ENCODE peak calls at places on chromosome 11, in six cellular contexts. One of them, this sample, is unnamed.

GRCh38 chr11:45412033-45412432 is 125.9 kb upstream of the SYT13 start:
- DNase-seq in uterus: no peak
- DNase-seq in stomach: no peak
- DNase-seq in breast epithelium: no peak
- DNase-seq in A549: no peak
- DNase-seq in adrenal gland: no peak
- DNase-seq in this sample: no peak

GRCh38 chr11:18046116-18046777 is at the start of gene TPH1:
- DNase-seq in uterus: peak; percentile 44
- DNase-seq in breast epithelium: no peak
- DNase-seq in adrenal gland: peak; percentile 53
- DNase-seq in A549: no peak
- DNase-seq in stomach: peak; percentile 74
- DNase-seq in this sample: peak; percentile 57

GRCh38 chr11:111299111-111300026 is 1.0 kb downstream of the POU2AF3 start:
- DNase-seq in adrenal gland: peak; percentile 74
- DNase-seq in breast epithelium: peak; percentile 47
- DNase-seq in A549: peak; percentile 60
- DNase-seq in stomach: peak; percentile 92
- DNase-seq in uterus: peak; percentile 79
- DNase-seq in this sample: peak; percentile 74

GRCh38 chr11:58801974-58802545 is 42.4 kb downstream of the GLYATL2 start:
- DNase-seq in breast epithelium: no peak
- DNase-seq in A549: no peak
- DNase-seq in stomach: no peak
- DNase-seq in uterus: no peak
- DNase-seq in adrenal gland: no peak
- DNase-seq in this sample: no peak

GRCh38 chr11:62324738-62325556 is 12.3 kb upstream of the ASRGL1 start:
- DNase-seq in stomach: no peak
- DNase-seq in adrenal gland: peak; percentile 63
- DNase-seq in A549: peak; percentile 52
- DNase-seq in uterus: no peak
- DNase-seq in breast epithelium: no peak
- DNase-seq in this sample: no peak

GRCh38 chr11:117037279-117037951 is 60.8 kb downstream of the SIK3 start:
- DNase-seq in uterus: no peak
- DNase-seq in A549: no peak
- DNase-seq in breast epithelium: no peak
- DNase-seq in stomach: no peak
- DNase-seq in adrenal gland: no peak
- DNase-seq in this sample: no peak

GRCh38 chr11:11476971-11477645 is 124.1 kb upstream of the CSNK2A3 start:
- DNase-seq in stomach: no peak
- DNase-seq in A549: no peak
- DNase-seq in adrenal gland: no peak
- DNase-seq in uterus: no peak
- DNase-seq in breast epithelium: no peak
- DNase-seq in this sample: no peak

GRCh38 chr11:68200639-68201038 is 12.5 kb downstream of the KMT5B start:
- DNase-seq in uterus: no peak
- DNase-seq in breast epithelium: no peak
- DNase-seq in stomach: no peak
- DNase-seq in A549: no peak
- DNase-seq in adrenal gland: no peak
- DNase-seq in this sample: no peak

GRCh38 chr11:111846640-111847039 is 24.7 kb downstream of the ALG9 start:
- DNase-seq in adrenal gland: no peak
- DNase-seq in uterus: peak; percentile 21
- DNase-seq in breast epithelium: no peak
- DNase-seq in stomach: no peak
- DNase-seq in A549: no peak
- DNase-seq in this sample: no peak

GRCh38 chr11:10673476-10674062 is 20.0 kb downstream of the IRAG1 start:
- DNase-seq in adrenal gland: no peak
- DNase-seq in stomach: no peak
- DNase-seq in breast epithelium: no peak
- DNase-seq in A549: no peak
- DNase-seq in uterus: no peak
- DNase-seq in this sample: no peak

GRCh38 chr11:77073328-77074001 is 6.7 kb downstream of the CAPN5 start:
- DNase-seq in adrenal gland: peak; percentile 98
- DNase-seq in breast epithelium: peak; percentile 65
- DNase-seq in stomach: peak; percentile 77
- DNase-seq in uterus: peak; percentile 94
- DNase-seq in A549: peak; percentile 75
- DNase-seq in this sample: peak; percentile 92

GRCh38 chr11:76872959-76873827 is 12.5 kb downstream of the ACER3 start:
- DNase-seq in breast epithelium: no peak
- DNase-seq in adrenal gland: no peak
- DNase-seq in A549: no peak
- DNase-seq in uterus: no peak
- DNase-seq in stomach: no peak
- DNase-seq in this sample: no peak

GRCh38 chr11:30811226-30811625 is 225.1 kb upstream of the MPPED2 start:
- DNase-seq in breast epithelium: no peak
- DNase-seq in adrenal gland: no peak
- DNase-seq in A549: no peak
- DNase-seq in uterus: no peak
- DNase-seq in stomach: no peak
- DNase-seq in this sample: no peak

GRCh38 chr11:84902445-84902844 is 724.7 kb downstream of the DLG2 start:
- DNase-seq in uterus: no peak
- DNase-seq in breast epithelium: no peak
- DNase-seq in stomach: no peak
- DNase-seq in adrenal gland: no peak
- DNase-seq in A549: no peak
- DNase-seq in this sample: no peak

GRCh38 chr11:45171550-45171949 is 25.1 kb downstream of the PRDM11 start:
- DNase-seq in breast epithelium: no peak
- DNase-seq in stomach: no peak
- DNase-seq in adrenal gland: no peak
- DNase-seq in uterus: no peak
- DNase-seq in A549: no peak
- DNase-seq in this sample: no peak

GRCh38 chr11:8671242-8671641 is 11.2 kb downstream of the TRIM66 start:
- DNase-seq in uterus: peak; percentile 68
- DNase-seq in stomach: no peak
- DNase-seq in breast epithelium: no peak
- DNase-seq in adrenal gland: peak; percentile 88
- DNase-seq in A549: peak; percentile 48
- DNase-seq in this sample: peak; percentile 70

GRCh38 chr11:10908215-10908990 is 50.5 kb upstream of the ZBED5 start:
- DNase-seq in adrenal gland: no peak
- DNase-seq in breast epithelium: peak; percentile 68
- DNase-seq in uterus: no peak
- DNase-seq in A549: peak; percentile 35
- DNase-seq in stomach: no peak
- DNase-seq in this sample: no peak

GRCh38 chr11:132999031-132999430 is 533.3 kb downstream of the OPCML start:
- DNase-seq in stomach: no peak
- DNase-seq in A549: no peak
- DNase-seq in uterus: no peak
- DNase-seq in adrenal gland: no peak
- DNase-seq in breast epithelium: no peak
- DNase-seq in this sample: no peak

GRCh38 chr11:132999519-132999918 is 532.8 kb downstream of the OPCML start:
- DNase-seq in uterus: no peak
- DNase-seq in breast epithelium: no peak
- DNase-seq in A549: no peak
- DNase-seq in stomach: no peak
- DNase-seq in adrenal gland: no peak
- DNase-seq in this sample: no peak

GRCh38 chr11:133007020-133007584 is 525.2 kb downstream of the OPCML start:
- DNase-seq in A549: no peak
- DNase-seq in stomach: no peak
- DNase-seq in uterus: no peak
- DNase-seq in breast epithelium: no peak
- DNase-seq in adrenal gland: no peak
- DNase-seq in this sample: no peak

GRCh38 chr11:133004369-133004768 is 527.9 kb downstream of the OPCML start:
- DNase-seq in adrenal gland: no peak
- DNase-seq in uterus: no peak
- DNase-seq in stomach: no peak
- DNase-seq in A549: no peak
- DNase-seq in breast epithelium: no peak
- DNase-seq in this sample: no peak
- H3K27ac ChIP-seq in adrenal gland: no peak overlapping the region
- H3K27ac ChIP-seq in uterus: no peak overlapping the region
- H3K27ac ChIP-seq in stomach: no peak overlapping the region
- H3K27ac ChIP-seq in A549: no peak overlapping the region
- H3K27ac ChIP-seq in breast epithelium: no peak overlapping the region
- H3K27ac ChIP-seq in this sample: no peak overlapping the region

GRCh38 chr11:74398244-74399159 is at the start of gene PGM2L1:
- DNase-seq in uterus: peak; percentile 91
- DNase-seq in A549: peak; percentile 95
- DNase-seq in stomach: peak; percentile 95
- DNase-seq in breast epithelium: peak; percentile 90
- DNase-seq in adrenal gland: peak; percentile 97
- DNase-seq in this sample: peak; percentile 92
- TF ChIP-seq POLR2A in uterus: peak; percentile 52
- TF ChIP-seq POLR2A in A549: peak; percentile 70
- TF ChIP-seq POLR2A in stomach: no peak
- TF ChIP-seq POLR2A in breast epithelium: no peak
- TF ChIP-seq POLR2A in adrenal gland: peak; percentile 63
- TF ChIP-seq POLR2A in this sample: peak; percentile 35

DNA sequence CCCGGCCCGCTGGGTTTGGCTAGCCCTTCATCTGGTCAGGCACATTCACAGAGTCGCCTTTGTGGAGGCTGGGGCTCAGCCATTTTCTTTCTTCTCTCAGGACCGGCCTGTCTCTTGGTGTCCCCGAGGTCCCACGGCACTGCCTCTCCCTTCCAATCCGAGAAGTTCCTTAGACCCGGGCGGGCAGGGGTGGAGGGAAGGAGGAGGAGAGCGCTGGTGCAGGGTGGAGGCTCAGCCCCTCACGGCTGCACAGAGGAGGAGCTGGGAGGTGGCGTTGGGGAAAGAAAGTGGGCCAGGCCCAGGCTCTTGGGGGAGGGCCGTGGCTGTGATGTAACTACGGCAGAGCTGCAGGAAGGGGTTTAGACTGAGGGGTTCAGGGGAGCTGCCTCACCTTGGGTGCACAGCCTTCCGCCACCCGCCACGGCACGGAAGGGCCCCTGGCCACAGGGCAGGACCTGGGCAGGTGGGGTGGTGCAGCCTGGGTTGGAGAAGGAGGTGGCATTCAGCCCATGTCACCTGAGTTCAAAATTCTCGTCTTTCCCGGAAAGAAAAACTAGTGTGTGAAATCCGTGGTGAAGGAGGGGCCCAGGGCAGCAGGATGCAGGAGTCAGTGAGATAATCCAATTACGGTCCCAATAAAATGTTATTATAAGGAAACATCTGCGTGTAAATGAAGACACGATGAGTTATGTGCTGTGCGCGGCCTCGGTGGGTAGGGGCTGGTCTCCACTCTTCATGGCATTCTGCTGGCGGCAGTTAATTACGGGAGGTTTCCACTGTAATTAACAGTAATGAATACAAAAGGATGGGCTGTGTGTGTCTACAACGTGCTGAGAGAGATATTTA is 1.7 kb downstream of the BRSK2 start:
- DNase-seq in uterus: no peak
- DNase-seq in stomach: no peak
- DNase-seq in adrenal gland: peak; percentile 67
- DNase-seq in A549: no peak
- DNase-seq in breast epithelium: no peak
- DNase-seq in this sample: no peak
- H3K27ac ChIP-seq in uterus: no peak overlapping the region
- H3K27ac ChIP-seq in stomach: no peak overlapping the region
- H3K27ac ChIP-seq in adrenal gland: no peak overlapping the region
- H3K27ac ChIP-seq in A549: no peak overlapping the region
- H3K27ac ChIP-seq in breast epithelium: no peak overlapping the region
- H3K27ac ChIP-seq in this sample: no peak overlapping the region

DNA sequence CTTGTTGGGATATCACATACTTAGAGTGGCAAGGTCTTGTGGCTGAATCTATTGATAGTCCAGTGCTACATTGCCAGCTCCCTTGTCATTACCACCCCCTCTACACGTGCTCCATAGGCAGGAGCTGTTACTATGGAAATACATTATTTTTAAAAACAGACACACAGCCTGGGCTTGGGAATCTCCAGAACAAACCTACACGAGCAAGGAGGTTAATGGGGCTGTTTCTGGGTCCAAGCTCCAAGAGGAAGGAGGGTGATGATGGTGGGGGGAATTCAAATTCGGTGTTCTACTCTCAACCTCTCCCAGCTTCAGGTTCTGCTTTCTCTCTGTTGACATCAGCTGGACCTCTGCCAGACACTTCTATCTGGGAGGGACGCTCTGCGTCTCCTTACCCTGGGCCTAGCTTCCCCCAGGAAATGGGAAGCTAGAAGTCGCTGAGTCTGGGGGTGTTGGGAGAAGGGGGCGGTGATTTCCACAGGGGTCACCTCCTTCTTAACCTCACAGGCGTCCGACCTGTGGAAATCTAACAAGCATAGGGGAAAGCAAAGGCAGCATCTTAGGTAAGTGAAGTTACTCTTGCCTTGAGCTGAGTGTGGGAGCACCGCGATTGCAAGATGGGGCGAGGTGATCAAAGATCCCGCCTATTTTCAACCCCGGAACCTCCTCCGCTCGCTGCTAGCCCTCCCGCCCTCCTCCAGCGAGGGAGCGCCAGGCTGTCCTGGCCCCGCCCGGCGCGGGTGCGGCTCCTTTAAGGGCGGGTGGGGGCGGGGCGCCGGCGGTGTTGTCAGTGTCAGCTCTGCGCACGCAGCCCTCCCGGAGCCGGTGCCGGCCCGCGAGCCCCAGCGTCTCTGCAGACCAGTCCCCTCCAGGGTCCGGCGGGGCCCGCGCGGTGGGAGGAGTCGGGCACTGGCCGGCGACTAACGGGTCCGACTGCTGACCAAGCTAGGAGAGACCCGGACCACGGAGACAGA is at the start of gene C2CD2L:
- DNase-seq in stomach: peak; percentile 92
- DNase-seq in adrenal gland: peak; percentile 95
- DNase-seq in uterus: peak; percentile 92
- DNase-seq in breast epithelium: peak; percentile 88
- DNase-seq in A549: peak; percentile 83
- DNase-seq in this sample: peak; percentile 88
- TF ChIP-seq POLR2A in stomach: no peak
- TF ChIP-seq POLR2A in adrenal gland: peak; percentile 50
- TF ChIP-seq POLR2A in uterus: peak; percentile 10
- TF ChIP-seq POLR2A in breast epithelium: no peak
- TF ChIP-seq POLR2A in A549: peak; percentile 13
- TF ChIP-seq POLR2A in this sample: peak; percentile 33

GRCh38 chr11:119376197-119376847 is 5.2 kb downstream of the USP2 start:
- DNase-seq in breast epithelium: peak; percentile 93
- DNase-seq in A549: no peak
- DNase-seq in adrenal gland: no peak
- DNase-seq in stomach: peak; percentile 84
- DNase-seq in uterus: peak; percentile 52
- DNase-seq in this sample: no peak
- H3K27ac ChIP-seq in breast epithelium: peak overlapping the region; percentile 95
- H3K27ac ChIP-seq in A549: no peak overlapping the region
- H3K27ac ChIP-seq in adrenal gland: peak overlapping the region; percentile 92
- H3K27ac ChIP-seq in stomach: peak overlapping the region; percentile 77
- H3K27ac ChIP-seq in uterus: peak overlapping the region; percentile 93
- H3K27ac ChIP-seq in this sample: peak overlapping the region; percentile 76

DNA sequence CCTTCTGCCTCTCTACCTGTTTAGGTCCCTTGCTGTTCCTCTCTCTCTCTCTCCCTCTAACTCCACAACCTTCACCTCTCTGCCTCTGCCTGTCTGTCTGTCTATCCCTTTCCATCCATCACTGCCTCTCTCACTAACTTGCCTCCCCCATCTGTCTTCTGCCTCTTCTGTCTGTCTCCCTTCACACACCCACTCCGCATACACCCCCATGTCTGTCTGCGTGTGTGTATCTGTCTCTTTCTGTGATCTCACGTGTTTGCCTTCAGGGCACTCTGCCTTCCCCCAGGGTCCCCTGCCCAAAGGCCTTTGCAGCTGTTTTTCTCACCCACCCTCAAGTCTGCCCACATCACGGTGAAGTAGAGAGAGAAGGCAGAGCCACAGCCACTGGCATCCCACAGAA is 7.9 kb downstream of the RTN4RL2 start:
- DNase-seq in adrenal gland: no peak
- DNase-seq in A549: no peak
- DNase-seq in breast epithelium: no peak
- DNase-seq in stomach: no peak
- DNase-seq in uterus: no peak
- DNase-seq in this sample: no peak
- TF ChIP-seq POLR2A in adrenal gland: no peak
- TF ChIP-seq POLR2A in A549: no peak
- TF ChIP-seq POLR2A in breast epithelium: no peak
- TF ChIP-seq POLR2A in stomach: no peak
- TF ChIP-seq POLR2A in uterus: no peak
- TF ChIP-seq POLR2A in this sample: no peak

This sample was measured in ovary.